ENCODE peak calls at places on chromosomes 13 and 19, in six cellular contexts. H is IMR-90, A is upper lobe of left lung, C is HFF-Myc, D is BJ, R is A549. Q is an unnamed sample.

GRCh38 chr13:102141625-102142472 is 260.0 kb downstream of the FGF14 start:
- DNase-seq in H (peak), A (no peak), C (no peak), D (no peak), R (peak), Q (peak)

GRCh38 chr13:34037636-34038325 is 219.8 kb downstream of the RFC3 start:
- DNase-seq in H (no peak), A (no peak), C (no peak), D (no peak), R (no peak), Q (no peak)

GRCh38 chr13:58584610-58585009 is 953.1 kb downstream of the PCDH17 start:
- DNase-seq in H (no peak), A (no peak), C (no peak), D (no peak), R (no peak), Q (no peak)

GRCh38 chr13:34246511-34246910 is 428.6 kb downstream of the RFC3 start:
- DNase-seq in H (no peak), A (no peak), C (no peak), D (no peak), R (no peak), Q (no peak)

GRCh38 chr19:36605839-36606478 is 846 bp downstream of the ZNF382 start:
- DNase-seq in H (no peak), A (no peak), C (no peak), D (no peak), R (no peak), Q (no peak)

GRCh38 chr13:110226051-110226562 is 80.8 kb downstream of the COL4A1 start:
- DNase-seq in H (peak), A (no peak), C (no peak), D (no peak), R (no peak), Q (no peak)

GRCh38 chr19:35419046-35419445 is 29.0 kb upstream of the FFAR2 start:
- DNase-seq in H (no peak), A (no peak), C (no peak), D (no peak), R (no peak), Q (no peak)

GRCh38 chr19:58097349-58097748 is 682 bp downstream of the ZSCAN18 start:
- DNase-seq in H (no peak), A (no peak), C (no peak), D (no peak), R (no peak), Q (no peak)

GRCh38 chr13:30334663-30335386 is 27.5 kb upstream of the KATNAL1 start:
- DNase-seq in H (peak), A (no peak), C (no peak), D (no peak), R (peak), Q (peak)
- TF ChIP-seq CTCF in H (peak), A (peak), C (peak), D (peak), R (peak), Q (peak)

GRCh38 chr19:13530720-13531119 is 24.4 kb upstream of the CACNA1A start:
- DNase-seq in H (no peak), A (no peak), C (no peak), D (no peak), R (no peak), Q (no peak)
- H3K4me3 ChIP-seq in H (no peak), A (no peak), C (no peak), D (no peak), R (no peak), Q (no peak)

GRCh38 chr19:55088543-55089265 is 13.0 kb downstream of the EPS8L1 start:
- DNase-seq in H (peak), A (no peak), C (no peak), D (no peak), R (peak), Q (peak)
- TF ChIP-seq CTCF in H (peak), A (peak), C (peak), D (peak), R (peak), Q (peak)

GRCh38 chr13:26475176-26476110 is 82.0 kb upstream of the WASF3 start:
- DNase-seq in H (no peak), A (no peak), C (no peak), D (no peak), R (no peak), Q (no peak)
- H3K4me3 ChIP-seq in H (no peak), A (peak), C (no peak), D (no peak), R (no peak), Q (no peak)

DNA sequence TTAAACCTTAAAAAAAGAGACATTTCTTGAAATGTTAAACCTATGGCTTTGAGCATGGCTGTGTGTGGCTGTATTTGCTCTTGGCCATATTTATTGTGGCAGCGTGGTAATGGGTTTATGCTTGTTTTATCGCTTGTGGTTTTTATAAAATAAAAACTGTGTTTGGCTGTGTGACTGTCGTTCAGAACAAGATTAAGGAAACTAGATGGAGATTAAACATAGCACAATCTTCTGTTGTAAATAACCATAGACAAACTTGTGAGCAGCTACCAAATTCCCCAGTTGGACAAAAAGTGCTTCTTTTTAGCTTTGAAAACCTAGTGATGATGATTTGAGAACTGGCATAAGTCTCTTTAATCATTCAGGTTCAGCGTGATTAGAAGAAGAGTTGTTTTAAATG is 191.0 kb downstream of the GGACT start:
- DNase-seq in H (no peak), A (no peak), C (no peak), D (no peak), R (no peak), Q (no peak)
- TF ChIP-seq CTCF in H (no peak), A (no peak), C (no peak), D (no peak), R (no peak), Q (no peak)

DNA sequence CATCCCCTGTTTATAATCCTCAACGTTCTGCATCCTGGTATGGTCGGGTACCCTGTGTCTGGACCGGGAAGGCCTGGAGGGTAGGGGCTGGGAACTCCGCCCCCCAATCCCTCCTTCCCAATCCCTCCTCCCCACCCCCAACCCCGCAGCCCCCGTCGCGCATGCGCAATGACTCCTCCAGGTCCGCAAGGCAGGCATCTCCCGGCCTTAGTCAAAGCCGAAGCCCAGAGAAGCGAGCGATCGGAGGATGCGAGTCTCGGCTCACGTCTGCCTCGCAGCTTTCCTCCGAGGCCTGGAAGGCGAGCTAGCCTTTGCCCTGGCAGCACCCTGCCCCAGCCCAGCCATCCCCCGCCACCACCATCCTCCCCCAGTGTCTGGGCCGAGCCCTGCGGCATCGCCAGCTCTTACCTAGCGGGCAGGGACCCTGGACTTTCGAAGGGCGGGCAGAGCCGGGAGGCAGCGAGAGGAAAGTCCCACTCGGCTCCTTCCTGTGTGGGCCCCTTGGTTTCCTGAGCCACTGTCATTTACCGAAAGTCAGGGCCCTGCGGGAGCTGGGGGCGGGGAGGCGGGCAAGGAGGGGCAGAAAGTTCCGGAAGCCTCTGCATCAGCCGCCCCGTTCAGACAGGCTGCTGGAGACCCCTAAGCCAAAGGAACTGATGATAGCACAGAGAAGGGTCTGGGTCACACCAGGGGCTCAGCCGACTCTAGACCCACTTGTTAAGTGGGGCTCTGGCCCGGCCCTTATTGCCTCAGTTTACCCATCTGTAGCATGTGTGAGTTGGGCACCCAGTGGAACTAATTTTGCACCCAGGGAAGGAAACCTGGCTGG is at the start of gene JAK3:
- DNase-seq in H (peak), A (peak), C (no peak), D (no peak), R (no peak), Q (peak)
- H3K4me3 ChIP-seq in H (peak), A (peak), C (peak), D (peak), R (no peak), Q (peak)

Q was measured in astrocyte of the spinal cord.